ENCODE peak calls at places on chromosomes 1 and 21, in seven cellular contexts. One of them, this sample, is unnamed.

GRCh38 chr1:61839702-61840101 is 97.4 kb downstream of the PATJ start:
- DNase-seq in cardiac muscle cell: peak
- DNase-seq in activated CD8-positive, alpha-beta T cell treated with anti-CD3 and anti-CD28 coated beads for 36 hours: no peak
- DNase-seq in suprapubic skin: no peak
- DNase-seq in mucosa of descending colon: no peak
- DNase-seq in HFFc6: peak
- DNase-seq in GM13977: no peak
- DNase-seq in this sample: no peak

GRCh38 chr1:172486805-172487454 is 43.1 kb upstream of the PIGC start:
- DNase-seq in cardiac muscle cell: peak
- DNase-seq in activated CD8-positive, alpha-beta T cell treated with anti-CD3 and anti-CD28 coated beads for 36 hours: no peak
- DNase-seq in suprapubic skin: no peak
- DNase-seq in mucosa of descending colon: no peak
- DNase-seq in HFFc6: no peak
- DNase-seq in GM13977: no peak
- DNase-seq in this sample: no peak

GRCh38 chr1:35202048-35202719 is 9.2 kb upstream of the SFPQ start:
- DNase-seq in cardiac muscle cell: peak
- DNase-seq in activated CD8-positive, alpha-beta T cell treated with anti-CD3 and anti-CD28 coated beads for 36 hours: peak
- DNase-seq in suprapubic skin: no peak
- DNase-seq in mucosa of descending colon: peak
- DNase-seq in HFFc6: peak
- DNase-seq in GM13977: peak
- DNase-seq in this sample: peak

GRCh38 chr1:100188617-100189016 is 10.6 kb upstream of the LRRC39 start:
- DNase-seq in cardiac muscle cell: peak
- DNase-seq in activated CD8-positive, alpha-beta T cell treated with anti-CD3 and anti-CD28 coated beads for 36 hours: no peak
- DNase-seq in suprapubic skin: no peak
- DNase-seq in mucosa of descending colon: no peak
- DNase-seq in HFFc6: peak
- DNase-seq in GM13977: peak
- DNase-seq in this sample: no peak

GRCh38 chr1:21919520-21919919 is 17.6 kb downstream of the HSPG2 start:
- DNase-seq in cardiac muscle cell: peak
- DNase-seq in activated CD8-positive, alpha-beta T cell treated with anti-CD3 and anti-CD28 coated beads for 36 hours: no peak
- DNase-seq in suprapubic skin: no peak
- DNase-seq in mucosa of descending colon: no peak
- DNase-seq in HFFc6: peak
- DNase-seq in GM13977: no peak
- DNase-seq in this sample: no peak

GRCh38 chr1:185317886-185318310 is 855 bp upstream of the IVNS1ABP start:
- DNase-seq in cardiac muscle cell: peak
- DNase-seq in activated CD8-positive, alpha-beta T cell treated with anti-CD3 and anti-CD28 coated beads for 36 hours: peak
- DNase-seq in suprapubic skin: peak
- DNase-seq in mucosa of descending colon: peak
- DNase-seq in HFFc6: peak
- DNase-seq in GM13977: peak
- DNase-seq in this sample: no peak

GRCh38 chr1:22857661-22858060 is 115.0 kb downstream of the LACTBL1 start:
- DNase-seq in cardiac muscle cell: no peak
- DNase-seq in activated CD8-positive, alpha-beta T cell treated with anti-CD3 and anti-CD28 coated beads for 36 hours: no peak
- DNase-seq in suprapubic skin: no peak
- DNase-seq in mucosa of descending colon: no peak
- DNase-seq in HFFc6: no peak
- DNase-seq in GM13977: no peak
- DNase-seq in this sample: no peak

GRCh38 chr1:173122958-173123852 is 72.5 kb upstream of the TNFSF18 start:
- DNase-seq in cardiac muscle cell: peak
- DNase-seq in activated CD8-positive, alpha-beta T cell treated with anti-CD3 and anti-CD28 coated beads for 36 hours: no peak
- DNase-seq in suprapubic skin: peak
- DNase-seq in mucosa of descending colon: peak
- DNase-seq in HFFc6: peak
- DNase-seq in GM13977: no peak
- DNase-seq in this sample: no peak

GRCh38 chr1:68107771-68108170 is 57.3 kb upstream of the DIRAS3 start:
- DNase-seq in cardiac muscle cell: peak
- DNase-seq in activated CD8-positive, alpha-beta T cell treated with anti-CD3 and anti-CD28 coated beads for 36 hours: no peak
- DNase-seq in suprapubic skin: no peak
- DNase-seq in mucosa of descending colon: no peak
- DNase-seq in HFFc6: peak
- DNase-seq in GM13977: no peak
- DNase-seq in this sample: no peak

GRCh38 chr1:941588-942383 is 17.3 kb downstream of the NOC2L start:
- DNase-seq in cardiac muscle cell: peak
- DNase-seq in activated CD8-positive, alpha-beta T cell treated with anti-CD3 and anti-CD28 coated beads for 36 hours: peak
- DNase-seq in suprapubic skin: no peak
- DNase-seq in mucosa of descending colon: peak
- DNase-seq in HFFc6: peak
- DNase-seq in GM13977: peak
- DNase-seq in this sample: peak

GRCh38 chr21:33558777-33559421 is 16.1 kb downstream of the SON start:
- DNase-seq in cardiac muscle cell: no peak
- DNase-seq in activated CD8-positive, alpha-beta T cell treated with anti-CD3 and anti-CD28 coated beads for 36 hours: no peak
- DNase-seq in suprapubic skin: no peak
- DNase-seq in mucosa of descending colon: no peak
- DNase-seq in HFFc6: no peak
- DNase-seq in GM13977: no peak
- DNase-seq in this sample: no peak

GRCh38 chr1:227885135-227885647 is 62.5 kb downstream of the WNT9A start:
- DNase-seq in cardiac muscle cell: no peak
- DNase-seq in activated CD8-positive, alpha-beta T cell treated with anti-CD3 and anti-CD28 coated beads for 36 hours: peak
- DNase-seq in suprapubic skin: peak
- DNase-seq in mucosa of descending colon: peak
- DNase-seq in HFFc6: no peak
- DNase-seq in GM13977: peak
- DNase-seq in this sample: peak

DNA sequence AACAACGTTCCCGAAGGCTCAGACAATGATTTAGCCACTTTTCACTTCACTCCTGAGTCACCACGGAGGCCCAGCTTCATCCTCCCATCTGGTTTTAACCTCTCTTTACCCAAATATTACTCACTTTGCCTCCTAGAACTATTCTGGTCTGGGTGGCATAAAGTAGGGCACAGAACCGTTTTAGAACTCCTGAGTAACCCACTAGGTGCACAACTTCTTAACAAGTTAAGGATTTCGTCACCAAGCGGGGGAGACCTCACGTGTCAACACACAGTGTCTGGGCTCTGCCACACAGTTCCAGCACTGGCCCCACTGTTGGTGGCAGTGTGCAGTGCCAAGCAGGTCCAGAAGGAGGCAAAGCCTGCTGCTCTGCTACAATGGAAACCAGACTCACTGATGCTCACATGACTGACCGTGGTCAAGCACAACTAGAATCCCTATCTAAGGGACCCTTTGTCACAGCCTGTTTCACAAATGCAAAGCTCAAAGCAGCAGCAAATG is 121.7 kb downstream of the SIPA1L2 start:
- DNase-seq in cardiac muscle cell: no peak
- DNase-seq in activated CD8-positive, alpha-beta T cell treated with anti-CD3 and anti-CD28 coated beads for 36 hours: no peak
- DNase-seq in suprapubic skin: no peak
- DNase-seq in mucosa of descending colon: no peak
- DNase-seq in HFFc6: no peak
- DNase-seq in GM13977: no peak
- DNase-seq in this sample: no peak
- TF ChIP-seq CTCF in cardiac muscle cell: no peak
- TF ChIP-seq CTCF in activated CD8-positive, alpha-beta T cell treated with anti-CD3 and anti-CD28 coated beads for 36 hours: no peak
- TF ChIP-seq CTCF in suprapubic skin: no peak
- TF ChIP-seq CTCF in mucosa of descending colon: no peak
- TF ChIP-seq CTCF in HFFc6: no peak
- TF ChIP-seq CTCF in GM13977: no peak
- TF ChIP-seq CTCF in this sample: no peak

GRCh38 chr1:107750364-107750959 is 214.5 kb downstream of the VAV3 start:
- DNase-seq in cardiac muscle cell: peak
- DNase-seq in activated CD8-positive, alpha-beta T cell treated with anti-CD3 and anti-CD28 coated beads for 36 hours: peak
- DNase-seq in suprapubic skin: no peak
- DNase-seq in mucosa of descending colon: peak
- DNase-seq in HFFc6: peak
- DNase-seq in GM13977: no peak
- DNase-seq in this sample: no peak
- TF ChIP-seq CTCF in cardiac muscle cell: peak
- TF ChIP-seq CTCF in activated CD8-positive, alpha-beta T cell treated with anti-CD3 and anti-CD28 coated beads for 36 hours: peak
- TF ChIP-seq CTCF in suprapubic skin: peak
- TF ChIP-seq CTCF in mucosa of descending colon: no peak
- TF ChIP-seq CTCF in HFFc6: peak
- TF ChIP-seq CTCF in GM13977: peak
- TF ChIP-seq CTCF in this sample: peak

GRCh38 chr21:14382835-14383595 is at the start of gene HSPA13:
- DNase-seq in cardiac muscle cell: peak
- DNase-seq in activated CD8-positive, alpha-beta T cell treated with anti-CD3 and anti-CD28 coated beads for 36 hours: peak
- DNase-seq in suprapubic skin: peak
- DNase-seq in mucosa of descending colon: peak
- DNase-seq in HFFc6: peak
- DNase-seq in GM13977: peak
- DNase-seq in this sample: peak
- TF ChIP-seq CTCF in cardiac muscle cell: no peak
- TF ChIP-seq CTCF in activated CD8-positive, alpha-beta T cell treated with anti-CD3 and anti-CD28 coated beads for 36 hours: no peak
- TF ChIP-seq CTCF in suprapubic skin: no peak
- TF ChIP-seq CTCF in mucosa of descending colon: no peak
- TF ChIP-seq CTCF in HFFc6: no peak
- TF ChIP-seq CTCF in GM13977: no peak
- TF ChIP-seq CTCF in this sample: no peak

GRCh38 chr1:246448373-246448772 is 58.7 kb downstream of the SMYD3 start:
- DNase-seq in cardiac muscle cell: no peak
- DNase-seq in activated CD8-positive, alpha-beta T cell treated with anti-CD3 and anti-CD28 coated beads for 36 hours: no peak
- DNase-seq in suprapubic skin: no peak
- DNase-seq in mucosa of descending colon: no peak
- DNase-seq in HFFc6: no peak
- DNase-seq in GM13977: no peak
- DNase-seq in this sample: no peak
- TF ChIP-seq CTCF in cardiac muscle cell: no peak
- TF ChIP-seq CTCF in activated CD8-positive, alpha-beta T cell treated with anti-CD3 and anti-CD28 coated beads for 36 hours: no peak
- TF ChIP-seq CTCF in suprapubic skin: no peak
- TF ChIP-seq CTCF in mucosa of descending colon: no peak
- TF ChIP-seq CTCF in HFFc6: no peak
- TF ChIP-seq CTCF in GM13977: no peak
- TF ChIP-seq CTCF in this sample: no peak

DNA sequence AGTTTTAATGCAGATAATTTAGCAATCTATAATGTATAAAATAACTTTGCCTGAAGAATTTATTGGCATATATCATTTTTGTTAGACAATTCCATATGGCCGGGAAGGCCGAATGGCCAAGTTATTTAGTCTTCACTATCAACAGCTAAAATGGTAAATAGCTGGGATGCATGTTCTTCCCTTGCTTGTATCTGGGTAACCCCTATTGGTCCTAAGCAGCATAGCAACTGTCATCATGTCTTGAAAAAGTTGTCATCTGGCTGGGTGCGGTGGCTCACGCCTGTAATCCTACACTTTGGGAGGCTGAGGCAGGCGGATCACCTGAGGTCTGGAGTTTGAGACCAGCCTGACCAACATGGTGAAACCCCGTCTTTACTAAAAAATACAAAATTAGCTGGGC is 340.0 kb upstream of the DPYD start:
- DNase-seq in cardiac muscle cell: no peak
- DNase-seq in activated CD8-positive, alpha-beta T cell treated with anti-CD3 and anti-CD28 coated beads for 36 hours: no peak
- DNase-seq in suprapubic skin: no peak
- DNase-seq in mucosa of descending colon: no peak
- DNase-seq in HFFc6: no peak
- DNase-seq in GM13977: no peak
- DNase-seq in this sample: no peak
- TF ChIP-seq CTCF in cardiac muscle cell: no peak
- TF ChIP-seq CTCF in activated CD8-positive, alpha-beta T cell treated with anti-CD3 and anti-CD28 coated beads for 36 hours: no peak
- TF ChIP-seq CTCF in suprapubic skin: no peak
- TF ChIP-seq CTCF in mucosa of descending colon: no peak
- TF ChIP-seq CTCF in HFFc6: peak
- TF ChIP-seq CTCF in GM13977: no peak
- TF ChIP-seq CTCF in this sample: no peak

GRCh38 chr1:205739348-205740160 is 10.4 kb downstream of the NUCKS1 start:
- DNase-seq in cardiac muscle cell: peak
- DNase-seq in activated CD8-positive, alpha-beta T cell treated with anti-CD3 and anti-CD28 coated beads for 36 hours: no peak
- DNase-seq in suprapubic skin: no peak
- DNase-seq in mucosa of descending colon: no peak
- DNase-seq in HFFc6: peak
- DNase-seq in GM13977: no peak
- DNase-seq in this sample: no peak
- TF ChIP-seq CTCF in cardiac muscle cell: peak
- TF ChIP-seq CTCF in activated CD8-positive, alpha-beta T cell treated with anti-CD3 and anti-CD28 coated beads for 36 hours: no peak
- TF ChIP-seq CTCF in suprapubic skin: no peak
- TF ChIP-seq CTCF in mucosa of descending colon: no peak
- TF ChIP-seq CTCF in HFFc6: peak
- TF ChIP-seq CTCF in GM13977: no peak
- TF ChIP-seq CTCF in this sample: peak

GRCh38 chr1:202189919-202190715 is 3.5 kb upstream of the LGR6 start:
- DNase-seq in cardiac muscle cell: no peak
- DNase-seq in activated CD8-positive, alpha-beta T cell treated with anti-CD3 and anti-CD28 coated beads for 36 hours: no peak
- DNase-seq in suprapubic skin: no peak
- DNase-seq in mucosa of descending colon: no peak
- DNase-seq in HFFc6: peak
- DNase-seq in GM13977: no peak
- DNase-seq in this sample: no peak
- TF ChIP-seq CTCF in cardiac muscle cell: no peak
- TF ChIP-seq CTCF in activated CD8-positive, alpha-beta T cell treated with anti-CD3 and anti-CD28 coated beads for 36 hours: no peak
- TF ChIP-seq CTCF in suprapubic skin: no peak
- TF ChIP-seq CTCF in mucosa of descending colon: no peak
- TF ChIP-seq CTCF in HFFc6: no peak
- TF ChIP-seq CTCF in GM13977: no peak
- TF ChIP-seq CTCF in this sample: no peak